ENCODE peak calls at places on chromosomes 7 and 10, in five cellular contexts. Y is stomach; L is dorsolateral prefrontal cortex; E is CD8-positive, alpha-beta memory T cell; I is aorta. W is an unnamed sample.
A peak's percentile ranks its signal among the peaks of the same experiment; 100 is the strongest.

GRCh38 chr7:45617166-45617565 is 43.0 kb downstream of the ADCY1 start:
- DNase-seq in E (no peak), Y (no peak), L (no peak), I (no peak), W (no peak)

GRCh38 chr7:16063691-16064090 is 357.6 kb downstream of the CRPPA start:
- DNase-seq in E (no peak), Y (no peak), L (no peak), I (no peak), W (no peak)

GRCh38 chr10:127977368-127978009 is 70.6 kb downstream of the PTPRE start:
- DNase-seq in E (no peak), I (peak; percentile 91), L (peak; percentile 83), Y (peak; percentile 52), W (peak; percentile 82)

GRCh38 chr10:65950075-65950474 is 975.8 kb upstream of the LRRTM3 start:
- DNase-seq in Y (no peak), E (no peak), I (no peak), L (no peak), W (no peak)

GRCh38 chr7:96320437-96320836 is 1.5 kb downstream of the SLC25A13 start:
- DNase-seq in E (no peak), L (no peak), Y (no peak), I (no peak), W (no peak)

GRCh38 chr10:51063659-51064535 is 10.4 kb upstream of the PRKG1 start:
- DNase-seq in L (no peak), I (no peak), Y (no peak), E (no peak), W (no peak)

GRCh38 chr10:33391611-33392010 is 57.1 kb upstream of the NRP1 start:
- DNase-seq in L (no peak), I (no peak), Y (no peak), E (no peak), W (no peak)

GRCh38 chr10:110008518-110009339 is 945 bp downstream of the ADD3 start:
- DNase-seq in L (no peak), I (peak; percentile 52), Y (peak; percentile 66), E (peak; percentile 70), W (peak; percentile 15)

GRCh38 chr10:76944678-76945077 is 692.9 kb downstream of the KCNMA1 start:
- DNase-seq in E (no peak), L (no peak), Y (no peak), I (no peak), W (no peak)

GRCh38 chr7:7098280-7098818 is 84.0 kb upstream of the C1GALT1 start:
- DNase-seq in Y (no peak), L (no peak), I (no peak), E (no peak), W (no peak)

GRCh38 chr7:87330316-87330715 is 15.1 kb upstream of the CROT start:
- DNase-seq in Y (no peak), E (no peak), I (no peak), L (no peak), W (no peak)

GRCh38 chr10:101032637-101033201 is 1.7 kb downstream of the SFXN3 start:
- DNase-seq in E (peak; percentile 71), L (peak; percentile 81), I (peak; percentile 85), Y (peak; percentile 51), W (peak; percentile 54)

GRCh38 chr7:145868935-145869334 is 247.7 kb upstream of the CNTNAP2 start:
- DNase-seq in Y (no peak), I (no peak), L (no peak), E (no peak), W (no peak)

GRCh38 chr10:42960491-42961155 is 116.2 kb upstream of the RET start:
- DNase-seq in I (no peak), L (peak; percentile 20), Y (peak; percentile 23), E (no peak), W (no peak)

GRCh38 chr7:156582591-156583123 is 57.9 kb upstream of the RNF32 start:
- DNase-seq in Y (no peak), E (no peak), L (no peak), I (no peak), W (no peak)

GRCh38 chr10:95644935-95645334 is 11.6 kb downstream of the ALDH18A1 start:
- DNase-seq in E (no peak), Y (no peak), L (no peak), I (no peak), W (no peak)

GRCh38 chr7:117403737-117404136 is 23.6 kb downstream of the ASZ1 start:
- DNase-seq in I (no peak), E (no peak), Y (no peak), L (no peak), W (no peak)

GRCh38 chr7:73701357-73701995 is 18.0 kb downstream of the STX1A start:
- DNase-seq in E (no peak), Y (no peak), I (peak; percentile 57), L (peak; percentile 80), W (no peak)

GRCh38 chr10:90905925-90906324 is 15.0 kb downstream of the ANKRD1 start:
- DNase-seq in L (no peak), E (no peak), Y (no peak), I (no peak), W (no peak)

GRCh38 chr7:44282601-44283171 is 42.7 kb downstream of the CAMK2B start:
- DNase-seq in I (peak; percentile 24), L (peak; percentile 37), Y (no peak), E (peak; percentile 35), W (peak; percentile 54)

GRCh38 chr7:78690174-78690573 is 763.3 kb downstream of the MAGI2 start:
- DNase-seq in E (no peak), L (no peak), I (no peak), Y (no peak), W (no peak)

GRCh38 chr7:132423594-132424200 is 152.6 kb downstream of the PLXNA4 start:
- DNase-seq in L (no peak), I (no peak), E (no peak), Y (no peak), W (no peak)

GRCh38 chr10:29839826-29840515 is 205.2 kb upstream of the SVIL start:
- DNase-seq in L (no peak), I (no peak), Y (no peak), E (no peak), W (no peak)

GRCh38 chr10:55629792-55630490 is 731.1 kb downstream of the ZWINT start:
- DNase-seq in L (no peak), I (no peak), Y (peak; percentile 55), E (no peak), W (peak; percentile 18)

GRCh38 chr10:129744896-129745750 is 219.0 kb downstream of the EBF3 start:
- DNase-seq in E (no peak), Y (no peak), L (peak; percentile 26), I (no peak), W (no peak)

GRCh38 chr10:132189016-132189415 is 2.3 kb downstream of the DPYSL4 start:
- DNase-seq in E (peak; percentile 15), Y (no peak), I (no peak), L (no peak), W (no peak)

GRCh38 chr7:116425647-116426209 is 73.8 kb upstream of the CAV2 start:
- DNase-seq in L (no peak), I (no peak), Y (no peak), E (no peak), W (no peak)

GRCh38 chr10:25017247-25017590 is 807 bp downstream of the THNSL1 start:
- DNase-seq in Y (peak; percentile 28), I (no peak), L (no peak), E (peak; percentile 45), W (no peak)

GRCh38 chr7:28239823-28240204 is 59.2 kb upstream of the JAZF1 start:
- DNase-seq in L (no peak), E (no peak), Y (no peak), I (no peak), W (no peak)

GRCh38 chr7:25861704-25862253 is 290.2 kb upstream of the NFE2L3 start:
- DNase-seq in I (no peak), Y (no peak), L (no peak), E (no peak), W (no peak)

GRCh38 chr10:92027141-92027540 is 103.6 kb downstream of the BTAF1 start:
- DNase-seq in Y (no peak), I (no peak), E (no peak), L (no peak), W (no peak)

GRCh38 chr7:87886875-87887274 is 10.6 kb downstream of the DBF4 start:
- DNase-seq in E (no peak), I (no peak), Y (no peak), L (no peak), W (no peak)

GRCh38 chr7:44132039-44132438 is 8.7 kb upstream of the POLD2 start:
- DNase-seq in I (no peak), L (no peak), Y (no peak), E (no peak), W (no peak)

GRCh38 chr10:34906021-34906965 is 91.2 kb upstream of the PARD3 start:
- DNase-seq in L (no peak), I (peak; percentile 47), E (no peak), Y (no peak), W (no peak)

GRCh38 chr10:47440207-47440606 is 43.7 kb downstream of the ANXA8 start:
- DNase-seq in I (no peak), L (no peak), Y (no peak), E (no peak), W (no peak)

GRCh38 chr10:6721964-6722615 is 142.0 kb upstream of the PRKCQ start:
- DNase-seq in E (no peak), Y (no peak), I (no peak), L (no peak), W (no peak)
- H3K4me3 ChIP-seq in E (no peak overlapping the region), Y (no peak overlapping the region), I (no peak overlapping the region), L (no peak overlapping the region), W (no peak overlapping the region)

GRCh38 chr10:94403034-94403822 is 887 bp downstream of the TBC1D12 start:
- DNase-seq in I (peak; percentile 79), L (peak; percentile 61), Y (peak; percentile 76), E (no peak), W (peak; percentile 54)
- H3K27ac ChIP-seq in I (peak overlapping the region; percentile 98), L (peak overlapping the region; percentile 95), Y (peak overlapping the region; percentile 98), E (no peak overlapping the region), W (peak overlapping the region; percentile 97)

GRCh38 chr10:62243647-62243997 is 25.0 kb downstream of the RTKN2 start:
- DNase-seq in L (no peak), E (no peak), I (no peak), Y (no peak), W (no peak)
- H3K4me3 ChIP-seq in L (no peak overlapping the region), E (no peak overlapping the region), I (no peak overlapping the region), Y (no peak overlapping the region), W (peak overlapping the region; percentile 43)

DNA sequence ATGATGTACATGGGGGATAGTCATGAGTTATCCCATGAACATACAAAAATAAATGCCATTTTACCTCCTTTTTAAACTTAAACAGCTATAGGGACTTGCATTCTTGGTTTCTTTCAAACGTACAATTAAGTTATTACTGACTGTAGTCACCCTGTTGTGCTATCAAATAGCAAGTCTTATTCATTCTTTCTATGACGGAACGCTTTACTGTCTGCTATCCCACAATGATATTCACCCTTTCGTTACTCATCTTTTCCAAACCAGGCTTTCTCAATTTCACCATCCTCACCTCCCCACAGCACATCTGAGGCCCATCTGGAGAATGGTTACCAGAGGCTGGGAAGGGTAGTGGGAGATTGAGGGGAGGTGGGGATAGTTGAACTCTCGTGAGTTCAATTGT is 218.8 kb downstream of the PHF14 start:
- DNase-seq in Y (no peak), E (no peak), I (no peak), L (no peak), W (no peak)
- H3K27ac ChIP-seq in Y (peak overlapping the region; percentile 69), E (no peak overlapping the region), I (no peak overlapping the region), L (no peak overlapping the region), W (no peak overlapping the region)